ENCODE peak calls at places on chromosomes 5 and 9, in four cellular contexts. One of them, this sample, is unnamed.

GRCh38 chr9:101707708-101708107 is 30.7 kb downstream of the GRIN3A start:
- DNase-seq in stimulated activated CD4-positive, alpha-beta T cell treated with anti-CD3 and anti-CD28 coated beads, Interleukin-12 subunit alpha, Interleukin-12 subunit beta, amount 100 ng/mL, for 24 hours: no peak
- DNase-seq in neural crest cell: no peak
- DNase-seq in kidney tubule cell: no peak
- DNase-seq in this sample: no peak

GRCh38 chr5:134099288-134099872 is 15.1 kb upstream of the TCF7 start:
- DNase-seq in stimulated activated CD4-positive, alpha-beta T cell treated with anti-CD3 and anti-CD28 coated beads, Interleukin-12 subunit alpha, Interleukin-12 subunit beta, amount 100 ng/mL, for 24 hours: no peak
- DNase-seq in neural crest cell: no peak
- DNase-seq in kidney tubule cell: no peak
- DNase-seq in this sample: no peak

GRCh38 chr5:16755641-16756040 is 138.8 kb upstream of the RETREG1 start:
- DNase-seq in stimulated activated CD4-positive, alpha-beta T cell treated with anti-CD3 and anti-CD28 coated beads, Interleukin-12 subunit alpha, Interleukin-12 subunit beta, amount 100 ng/mL, for 24 hours: no peak
- DNase-seq in neural crest cell: no peak
- DNase-seq in kidney tubule cell: no peak
- DNase-seq in this sample: no peak

GRCh38 chr9:91589101-91589553 is 165.5 kb upstream of the NFIL3 start:
- DNase-seq in stimulated activated CD4-positive, alpha-beta T cell treated with anti-CD3 and anti-CD28 coated beads, Interleukin-12 subunit alpha, Interleukin-12 subunit beta, amount 100 ng/mL, for 24 hours: no peak
- DNase-seq in neural crest cell: no peak
- DNase-seq in kidney tubule cell: peak
- DNase-seq in this sample: no peak

GRCh38 chr5:95858023-95858461 is 35.5 kb upstream of the GLRX start:
- DNase-seq in stimulated activated CD4-positive, alpha-beta T cell treated with anti-CD3 and anti-CD28 coated beads, Interleukin-12 subunit alpha, Interleukin-12 subunit beta, amount 100 ng/mL, for 24 hours: no peak
- DNase-seq in neural crest cell: peak
- DNase-seq in kidney tubule cell: peak
- DNase-seq in this sample: no peak

GRCh38 chr9:81609782-81610738 is 79.3 kb downstream of the TLE1 start:
- DNase-seq in stimulated activated CD4-positive, alpha-beta T cell treated with anti-CD3 and anti-CD28 coated beads, Interleukin-12 subunit alpha, Interleukin-12 subunit beta, amount 100 ng/mL, for 24 hours: no peak
- DNase-seq in neural crest cell: no peak
- DNase-seq in kidney tubule cell: peak
- DNase-seq in this sample: no peak

GRCh38 chr5:130068988-130069387 is 164.7 kb downstream of the CHSY3 start:
- DNase-seq in stimulated activated CD4-positive, alpha-beta T cell treated with anti-CD3 and anti-CD28 coated beads, Interleukin-12 subunit alpha, Interleukin-12 subunit beta, amount 100 ng/mL, for 24 hours: no peak
- DNase-seq in neural crest cell: no peak
- DNase-seq in kidney tubule cell: no peak
- DNase-seq in this sample: no peak

GRCh38 chr5:85484982-85485574 is 1100.4 kb upstream of the EDIL3 start:
- DNase-seq in stimulated activated CD4-positive, alpha-beta T cell treated with anti-CD3 and anti-CD28 coated beads, Interleukin-12 subunit alpha, Interleukin-12 subunit beta, amount 100 ng/mL, for 24 hours: no peak
- DNase-seq in neural crest cell: no peak
- DNase-seq in kidney tubule cell: no peak
- DNase-seq in this sample: no peak

GRCh38 chr5:153350192-153350883 is 140.1 kb upstream of the GRIA1 start:
- DNase-seq in stimulated activated CD4-positive, alpha-beta T cell treated with anti-CD3 and anti-CD28 coated beads, Interleukin-12 subunit alpha, Interleukin-12 subunit beta, amount 100 ng/mL, for 24 hours: no peak
- DNase-seq in neural crest cell: no peak
- DNase-seq in kidney tubule cell: no peak
- DNase-seq in this sample: no peak

GRCh38 chr9:128705051-128705965 is 3.0 kb downstream of the PKN3 start:
- DNase-seq in stimulated activated CD4-positive, alpha-beta T cell treated with anti-CD3 and anti-CD28 coated beads, Interleukin-12 subunit alpha, Interleukin-12 subunit beta, amount 100 ng/mL, for 24 hours: no peak
- DNase-seq in neural crest cell: no peak
- DNase-seq in kidney tubule cell: no peak
- DNase-seq in this sample: no peak

GRCh38 chr9:96441798-96442445 is 8.0 kb upstream of the HABP4 start:
- DNase-seq in stimulated activated CD4-positive, alpha-beta T cell treated with anti-CD3 and anti-CD28 coated beads, Interleukin-12 subunit alpha, Interleukin-12 subunit beta, amount 100 ng/mL, for 24 hours: no peak
- DNase-seq in neural crest cell: no peak
- DNase-seq in kidney tubule cell: peak
- DNase-seq in this sample: no peak

GRCh38 chr5:155010881-155011280 is 2.7 kb upstream of the KIF4B start:
- DNase-seq in stimulated activated CD4-positive, alpha-beta T cell treated with anti-CD3 and anti-CD28 coated beads, Interleukin-12 subunit alpha, Interleukin-12 subunit beta, amount 100 ng/mL, for 24 hours: no peak
- DNase-seq in neural crest cell: no peak
- DNase-seq in kidney tubule cell: no peak
- DNase-seq in this sample: no peak

GRCh38 chr9:115952667-115953316 is 200.8 kb upstream of the PAPPA start:
- DNase-seq in stimulated activated CD4-positive, alpha-beta T cell treated with anti-CD3 and anti-CD28 coated beads, Interleukin-12 subunit alpha, Interleukin-12 subunit beta, amount 100 ng/mL, for 24 hours: no peak
- DNase-seq in neural crest cell: no peak
- DNase-seq in kidney tubule cell: peak
- DNase-seq in this sample: no peak

GRCh38 chr9:98457696-98458370 is 202.4 kb upstream of the TBC1D2 start:
- DNase-seq in stimulated activated CD4-positive, alpha-beta T cell treated with anti-CD3 and anti-CD28 coated beads, Interleukin-12 subunit alpha, Interleukin-12 subunit beta, amount 100 ng/mL, for 24 hours: no peak
- DNase-seq in neural crest cell: no peak
- DNase-seq in kidney tubule cell: no peak
- DNase-seq in this sample: no peak

GRCh38 chr9:21056931-21057330 is 20.8 kb downstream of the IFNB1 start:
- DNase-seq in stimulated activated CD4-positive, alpha-beta T cell treated with anti-CD3 and anti-CD28 coated beads, Interleukin-12 subunit alpha, Interleukin-12 subunit beta, amount 100 ng/mL, for 24 hours: no peak
- DNase-seq in neural crest cell: no peak
- DNase-seq in kidney tubule cell: peak
- DNase-seq in this sample: no peak

GRCh38 chr5:39986614-39987013 is 561.8 kb upstream of the DAB2 start:
- DNase-seq in stimulated activated CD4-positive, alpha-beta T cell treated with anti-CD3 and anti-CD28 coated beads, Interleukin-12 subunit alpha, Interleukin-12 subunit beta, amount 100 ng/mL, for 24 hours: no peak
- DNase-seq in neural crest cell: no peak
- DNase-seq in kidney tubule cell: no peak
- DNase-seq in this sample: no peak

GRCh38 chr9:13127164-13127563 is 152.3 kb downstream of the MPDZ start:
- DNase-seq in stimulated activated CD4-positive, alpha-beta T cell treated with anti-CD3 and anti-CD28 coated beads, Interleukin-12 subunit alpha, Interleukin-12 subunit beta, amount 100 ng/mL, for 24 hours: no peak
- DNase-seq in neural crest cell: no peak
- DNase-seq in kidney tubule cell: no peak
- DNase-seq in this sample: no peak

This sample was measured in activated CD4-positive, CD25-positive, alpha-beta regulatory T cell treated with anti-CD3 and anti-CD28 coated beads, Interleukin-2, amount 50 U/mL, for 72 hours.